ENCODE peak calls at places on chromosomes 4 and X, in seven cellular contexts. M is foreskin keratinocyte, P is AG04449, N is activated B cell treated with CpG ODN at 0.5 μM for 24 hours, Z is Peyer's patch, O is breast epithelium, I is fibroblast of the aortic adventitia. J is an unnamed sample.

GRCh38 chrX:103919336-103919682 is 43.1 kb upstream of the TMSB15B start:
- DNase-seq in M (peak), P (no peak), N (no peak), Z (peak), O (no peak), I (peak), J (no peak)

GRCh38 chrX:43880439-43880838 is 1.8 kb downstream of the MAOB start:
- DNase-seq in M (peak), P (no peak), N (no peak), Z (no peak), O (no peak), I (peak), J (no peak)

GRCh38 chrX:10444204-10444603 is 176.2 kb downstream of the MID1 start:
- DNase-seq in M (no peak), P (no peak), N (no peak), Z (no peak), O (no peak), I (no peak), J (no peak)

GRCh38 chr4:37837446-37837845 is 11.0 kb downstream of the PGM2 start:
- DNase-seq in M (no peak), P (peak), N (no peak), Z (no peak), O (no peak), I (peak), J (no peak)

GRCh38 chr4:152991361-152991760 is 55.2 kb downstream of the FHDC1 start:
- DNase-seq in M (no peak), P (no peak), N (no peak), Z (no peak), O (no peak), I (no peak), J (no peak)

GRCh38 chr4:25141592-25141991 is 18.7 kb downstream of the SEPSECS start:
- DNase-seq in M (no peak), P (no peak), N (no peak), Z (no peak), O (no peak), I (no peak), J (no peak)

GRCh38 chr4:99652596-99653436 is 4.8 kb downstream of the C4orf54 start:
- DNase-seq in M (no peak), P (no peak), N (no peak), Z (no peak), O (no peak), I (no peak), J (no peak)

GRCh38 chr4:85761803-85762202 is 286.9 kb downstream of the ARHGAP24 start:
- DNase-seq in M (no peak), P (no peak), N (no peak), Z (no peak), O (peak), I (peak), J (no peak)

GRCh38 chrX:21490341-21490740 is 116.1 kb downstream of the CNKSR2 start:
- DNase-seq in M (peak), P (no peak), N (no peak), Z (no peak), O (no peak), I (no peak), J (no peak)

GRCh38 chr4:37516057-37516775 is 170.0 kb downstream of the RELL1 start:
- DNase-seq in M (no peak), P (no peak), N (no peak), Z (no peak), O (no peak), I (no peak), J (no peak)

GRCh38 chr4:40990202-40990898 is 224.0 kb downstream of the APBB2 start:
- DNase-seq in M (peak), P (peak), N (no peak), Z (no peak), O (no peak), I (peak), J (no peak)

GRCh38 chr4:26238426-26238781 is 82.4 kb upstream of the RBPJ start:
- DNase-seq in M (no peak), P (no peak), N (no peak), Z (no peak), O (no peak), I (no peak), J (no peak)

GRCh38 chr4:157222764-157223145 is 2.2 kb downstream of the GRIA2 start:
- DNase-seq in M (no peak), P (no peak), N (no peak), Z (no peak), O (no peak), I (no peak), J (no peak)

GRCh38 chr4:146742416-146742815 is 103.7 kb downstream of the POU4F2 start:
- DNase-seq in M (no peak), P (no peak), N (no peak), Z (no peak), O (no peak), I (no peak), J (no peak)

GRCh38 chr4:22688236-22688635 is 4.5 kb upstream of the GBA3 start:
- DNase-seq in M (peak), P (no peak), N (no peak), Z (no peak), O (no peak), I (peak), J (no peak)

GRCh38 chrX:53486285-53486684 is 52.1 kb upstream of the HSD17B10 start:
- DNase-seq in M (no peak), P (no peak), N (no peak), Z (no peak), O (no peak), I (no peak), J (no peak)

GRCh38 chr4:1598641-1599481 is 85.3 kb downstream of the FAM53A start:
- DNase-seq in M (no peak), P (no peak), N (no peak), Z (no peak), O (no peak), I (no peak), J (no peak)

GRCh38 chr4:87081826-87082225 is 138.6 kb downstream of the KLHL8 start:
- DNase-seq in M (no peak), P (no peak), N (no peak), Z (no peak), O (no peak), I (peak), J (no peak)

GRCh38 chrX:48971325-48972213 is at the start of gene KCND1:
- DNase-seq in M (peak), P (no peak), N (no peak), Z (peak), O (peak), I (peak), J (no peak)

GRCh38 chr4:179095585-179096228 is 1653.5 kb upstream of the AGA start:
- DNase-seq in M (peak), P (no peak), N (no peak), Z (no peak), O (no peak), I (no peak), J (peak)

GRCh38 chr4:101950258-101950979 is 159.9 kb downstream of the BANK1 start:
- DNase-seq in M (no peak), P (no peak), N (no peak), Z (no peak), O (no peak), I (no peak), J (no peak)

GRCh38 chr4:129362685-129363274 is 266.8 kb downstream of the C4orf33 start:
- DNase-seq in M (peak), P (no peak), N (no peak), Z (no peak), O (peak), I (peak), J (peak)

GRCh38 chr4:62948108-62948507 is 1461.1 kb downstream of the TECRL start:
- DNase-seq in M (no peak), P (no peak), N (no peak), Z (no peak), O (no peak), I (no peak), J (no peak)

GRCh38 chrX:129798888-129799287 is 19.1 kb downstream of the SASH3 start:
- DNase-seq in M (no peak), P (no peak), N (no peak), Z (no peak), O (no peak), I (no peak), J (no peak)

GRCh38 chr4:73109493-73109892 is 40.0 kb upstream of the COX18 start:
- DNase-seq in M (no peak), P (no peak), N (no peak), Z (no peak), O (no peak), I (no peak), J (no peak)

GRCh38 chr4:17981063-17981462 is 40.5 kb downstream of the LCORL start:
- DNase-seq in M (peak), P (no peak), N (no peak), Z (no peak), O (no peak), I (peak), J (no peak)

GRCh38 chr4:163493643-163494359 is 689 bp upstream of the TMA16 start:
- DNase-seq in M (no peak), P (no peak), N (peak), Z (peak), O (no peak), I (no peak), J (no peak)

GRCh38 chr4:24471623-24472510 is 112.5 kb downstream of the DHX15 start:
- DNase-seq in M (no peak), P (no peak), N (no peak), Z (no peak), O (no peak), I (no peak), J (peak)

GRCh38 chr4:137851435-137851834 is 319.1 kb upstream of the PCDH18 start:
- DNase-seq in M (no peak), P (no peak), N (no peak), Z (no peak), O (no peak), I (peak), J (no peak)

GRCh38 chrX:125322431-125322830 is 2.8 kb downstream of the TEX13C start:
- DNase-seq in M (no peak), P (no peak), N (no peak), Z (no peak), O (no peak), I (no peak), J (no peak)

GRCh38 chr4:89836031-89836777 is 757 bp downstream of the SNCA start:
- DNase-seq in M (peak), P (no peak), N (no peak), Z (no peak), O (no peak), I (no peak), J (no peak)

GRCh38 chr4:89248879-89249281 is 58.7 kb downstream of the GPRIN3 start:
- DNase-seq in M (no peak), P (no peak), N (no peak), Z (no peak), O (peak), I (no peak), J (no peak)

GRCh38 chr4:111601671-111602070 is 543.6 kb upstream of the FAM241A start:
- DNase-seq in M (no peak), P (no peak), N (no peak), Z (no peak), O (no peak), I (no peak), J (no peak)

GRCh38 chrX:24242649-24243556 is 71.0 kb downstream of the SUPT20HL2 start:
- DNase-seq in M (no peak), P (no peak), N (no peak), Z (peak), O (peak), I (peak), J (no peak)

GRCh38 chr4:142567199-142567598 is 278.9 kb downstream of the INPP4B start:
- DNase-seq in M (peak), P (no peak), N (no peak), Z (peak), O (no peak), I (no peak), J (no peak)

GRCh38 chr4:145703850-145704528 is 24.0 kb downstream of the C4orf51 start:
- DNase-seq in M (peak), P (no peak), N (no peak), Z (no peak), O (peak), I (no peak), J (no peak)

GRCh38 chr4:145709336-145709735 is 29.4 kb downstream of the C4orf51 start:
- DNase-seq in M (no peak), P (no peak), N (no peak), Z (no peak), O (peak), I (no peak), J (no peak)

GRCh38 chr4:145709843-145710242 is 29.9 kb downstream of the C4orf51 start:
- DNase-seq in M (peak), P (peak), N (no peak), Z (no peak), O (no peak), I (peak), J (no peak)
- TF ChIP-seq CTCF in M (peak), P (no peak), N (no peak), Z (no peak), O (no peak), I (no peak), J (no peak)

DNA sequence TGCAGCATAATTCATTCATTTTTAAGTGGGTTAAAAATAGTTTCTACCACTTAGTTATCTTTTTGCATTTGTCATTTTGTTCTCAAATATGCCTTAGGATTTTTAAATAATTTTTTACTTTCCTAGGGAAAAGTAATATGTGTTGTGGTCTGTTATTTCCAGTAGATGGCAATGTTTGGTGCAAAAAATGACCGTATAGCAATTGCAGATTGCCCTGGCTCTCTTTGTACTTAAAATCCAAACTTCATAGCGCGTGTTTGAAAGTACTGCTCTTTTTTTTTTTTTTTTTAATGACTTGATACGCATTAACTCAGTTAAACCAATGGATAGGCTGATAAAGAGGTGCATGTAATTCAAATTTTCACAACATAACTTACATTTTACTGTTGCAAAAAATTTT is 74.4 kb upstream of the RBMX start:
- DNase-seq in M (peak), P (no peak), N (no peak), Z (no peak), O (no peak), I (peak), J (no peak)
- TF ChIP-seq CTCF in M (peak), P (peak), N (no peak), Z (no peak), O (peak), I (peak), J (peak)

GRCh38 chr4:5387457-5387856 is 320.9 kb downstream of the EVC2 start:
- DNase-seq in M (no peak), P (no peak), N (no peak), Z (no peak), O (no peak), I (no peak), J (no peak)
- TF ChIP-seq CTCF in M (peak), P (no peak), N (no peak), Z (no peak), O (no peak), I (no peak), J (no peak)

DNA sequence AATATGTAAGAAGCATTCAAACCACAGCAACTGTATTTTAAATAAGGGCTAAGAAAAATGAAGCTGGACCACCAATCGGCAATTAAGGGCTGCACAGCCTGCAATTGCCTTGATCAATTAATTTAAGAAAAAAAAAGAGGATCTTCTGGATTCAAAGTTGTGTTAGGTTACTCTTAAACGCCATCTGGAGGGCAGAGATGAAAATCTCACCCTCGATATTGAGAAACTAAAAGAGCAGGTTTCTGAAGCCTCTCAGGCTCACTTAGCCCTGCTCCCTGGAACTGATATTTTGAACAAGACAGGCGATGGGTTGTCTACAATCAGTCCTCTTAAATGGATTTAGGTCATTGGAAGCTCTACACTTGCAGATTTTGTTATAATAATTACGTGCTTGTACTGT is 579.4 kb downstream of the GRXCR1 start:
- DNase-seq in M (no peak), P (no peak), N (no peak), Z (no peak), O (no peak), I (peak), J (no peak)
- TF ChIP-seq CTCF in M (peak), P (no peak), N (no peak), Z (no peak), O (no peak), I (peak), J (no peak)

DNA sequence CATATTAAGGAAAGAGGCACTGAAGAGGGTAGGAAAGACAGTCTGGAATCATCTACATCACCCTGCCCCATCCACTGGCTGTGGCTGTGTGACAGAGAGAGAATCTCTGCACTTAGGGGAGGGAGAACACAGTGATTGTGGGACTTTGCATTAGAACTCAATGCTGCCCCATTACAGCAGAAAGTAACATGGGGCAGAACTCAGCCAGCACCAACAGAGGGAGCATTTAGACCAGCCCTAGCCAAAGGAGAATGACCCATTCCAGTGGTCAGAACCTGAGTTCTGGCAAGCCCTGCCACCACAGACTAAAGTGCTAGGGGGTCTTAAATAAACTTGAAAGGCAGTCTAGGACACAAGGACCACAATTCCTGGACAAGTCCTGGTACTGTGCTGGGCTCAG is 37.9 kb downstream of the ZNF330 start:
- DNase-seq in M (no peak), P (no peak), N (no peak), Z (no peak), O (no peak), I (no peak), J (no peak)
- TF ChIP-seq CTCF in M (no peak), P (no peak), N (no peak), Z (no peak), O (no peak), I (no peak), J (no peak)

GRCh38 chrX:107776649-107777535 is 641 bp upstream of the NCBP2L start:
- DNase-seq in M (peak), P (peak), N (peak), Z (peak), O (peak), I (peak), J (peak)
- TF ChIP-seq CTCF in M (peak), P (peak), N (no peak), Z (peak), O (peak), I (peak), J (peak)

J was measured in mesothelial cell of epicardium.